ENCODE peak calls at places on chromosomes 3 and 15, in five cellular contexts. I is stomach, O is spleen, Y is BJ, N is NT2/D1. M is an unnamed sample.

GRCh38 chr3:43031490-43032216 is 52.5 kb downstream of the GASK1A start:
- DNase-seq in I (no peak), O (no peak), Y (no peak), N (no peak), M (no peak)

GRCh38 chr3:48137425-48137999 is 50.7 kb downstream of the CDC25A start:
- DNase-seq in I (no peak), O (no peak), Y (no peak), N (no peak), M (no peak)

GRCh38 chr3:141050576-141050912 is 603 bp upstream of the SPSB4 start:
- DNase-seq in I (no peak), O (no peak), Y (no peak), N (no peak), M (no peak)

GRCh38 chr3:51980253-51980652 is 3.1 kb upstream of the ACY1 start:
- DNase-seq in I (no peak), O (no peak), Y (no peak), N (no peak), M (no peak)

GRCh38 chr3:150970665-150971327 is 1.7 kb downstream of the CLRN1 start:
- DNase-seq in I (no peak), O (no peak), Y (peak; percentile 9), N (peak; percentile 43), M (no peak)

GRCh38 chr3:194395767-194396527 is 3.1 kb downstream of the GP5 start:
- DNase-seq in I (no peak), O (peak; percentile 78), Y (no peak), N (no peak), M (no peak)

GRCh38 chr3:163622384-163622783 is 1455.9 kb downstream of the SI start:
- DNase-seq in I (no peak), O (no peak), Y (no peak), N (peak; percentile 30), M (no peak)

GRCh38 chr15:84552896-84553295 is 47.9 kb upstream of the ZSCAN2 start:
- DNase-seq in I (no peak), O (no peak), Y (no peak), N (no peak), M (no peak)

GRCh38 chr15:75348034-75348562 is 1.3 kb downstream of the NEIL1 start:
- DNase-seq in I (no peak), O (no peak), Y (no peak), N (no peak), M (no peak)

GRCh38 chr3:30654269-30654668 is 47.9 kb downstream of the TGFBR2 start:
- DNase-seq in I (no peak), O (no peak), Y (no peak), N (no peak), M (no peak)

GRCh38 chr3:51436998-51437639 is 46.0 kb downstream of the RBM15B start:
- DNase-seq in I (peak; percentile 53), O (no peak), Y (no peak), N (no peak), M (no peak)

GRCh38 chr3:46293991-46294833 is 52.0 kb downstream of the CCR3 start:
- DNase-seq in I (no peak), O (no peak), Y (no peak), N (no peak), M (no peak)

GRCh38 chr3:197256836-197257444 is 41.5 kb downstream of the DLG1 start:
- DNase-seq in I (no peak), O (no peak), Y (peak; percentile 15), N (peak; percentile 32), M (peak; percentile 10)

GRCh38 chr3:177483182-177483967 is 286.1 kb upstream of the TBL1XR1 start:
- DNase-seq in I (no peak), O (no peak), Y (no peak), N (no peak), M (no peak)

GRCh38 chr3:189334064-189334920 is 162.5 kb downstream of the TPRG1 start:
- DNase-seq in I (no peak), O (no peak), Y (no peak), N (no peak), M (no peak)

GRCh38 chr3:70308760-70309159 is 3.7 kb downstream of the MDFIC2 start:
- DNase-seq in I (no peak), O (no peak), Y (no peak), N (peak; percentile 16), M (no peak)

GRCh38 chr3:9316881-9317341 is 45.9 kb upstream of the THUMPD3 start:
- DNase-seq in I (no peak), O (no peak), Y (peak; percentile 36), N (peak; percentile 69), M (peak; percentile 29)

GRCh38 chr15:27679621-27680521 is 419.2 kb downstream of the OCA2 start:
- DNase-seq in I (no peak), O (no peak), Y (no peak), N (peak; percentile 13), M (no peak)

GRCh38 chr3:111236833-111237713 is 165.5 kb downstream of the NECTIN3 start:
- DNase-seq in I (no peak), O (no peak), Y (peak; percentile 28), N (no peak), M (no peak)

GRCh38 chr15:85831415-85832113 is 36.8 kb upstream of the KLHL25 start:
- DNase-seq in I (peak; percentile 70), O (no peak), Y (no peak), N (no peak), M (peak; percentile 62)

GRCh38 chr3:117995795-117996194 is 1038.9 kb downstream of the IGSF11 start:
- DNase-seq in I (no peak), O (no peak), Y (no peak), N (no peak), M (no peak)

GRCh38 chr3:156321934-156322333 is 201.6 kb downstream of the KCNAB1 start:
- DNase-seq in I (no peak), O (no peak), Y (no peak), N (no peak), M (no peak)

GRCh38 chr15:101003076-101003475 is 83.9 kb downstream of the LRRK1 start:
- DNase-seq in I (no peak), O (no peak), Y (no peak), N (no peak), M (no peak)

GRCh38 chr15:73941871-73942635 is 15.8 kb downstream of the LOXL1 start:
- DNase-seq in I (no peak), O (peak; percentile 77), Y (no peak), N (no peak), M (peak; percentile 26)

GRCh38 chr15:57060799-57061198 is 142.4 kb downstream of the TCF12 start:
- DNase-seq in I (no peak), O (no peak), Y (peak; percentile 39), N (no peak), M (no peak)

GRCh38 chr3:152197451-152197850 is 71.3 kb upstream of the MBNL1 start:
- DNase-seq in I (no peak), O (no peak), Y (no peak), N (no peak), M (no peak)

GRCh38 chr3:72569754-72570440 is 278.3 kb downstream of the SHQ1 start:
- DNase-seq in I (no peak), O (no peak), Y (no peak), N (no peak), M (no peak)

GRCh38 chr15:39511000-39511914 is 69.6 kb upstream of the THBS1 start:
- DNase-seq in I (no peak), O (no peak), Y (peak; percentile 56), N (no peak), M (peak; percentile 72)

GRCh38 chr15:39517122-39517855 is 63.6 kb upstream of the THBS1 start:
- DNase-seq in I (no peak), O (no peak), Y (no peak), N (no peak), M (no peak)

GRCh38 chr15:39511915-39512260 is 69.0 kb upstream of the THBS1 start:
- DNase-seq in I (no peak), O (no peak), Y (no peak), N (no peak), M (peak; percentile 61)

GRCh38 chr15:39514933-39515332 is 65.9 kb upstream of the THBS1 start:
- DNase-seq in I (no peak), O (no peak), Y (no peak), N (no peak), M (no peak)

GRCh38 chr15:39515765-39516164 is 65.1 kb upstream of the THBS1 start:
- DNase-seq in I (no peak), O (no peak), Y (no peak), N (no peak), M (no peak)
- H3K27me3 ChIP-seq in I (no peaks in the 10 kb centered on the region), O (no peaks in the 10 kb centered on the region), Y (no peaks in the 10 kb centered on the region), N (no peaks in the 10 kb centered on the region), M (no peaks in the 10 kb centered on the region)

DNA sequence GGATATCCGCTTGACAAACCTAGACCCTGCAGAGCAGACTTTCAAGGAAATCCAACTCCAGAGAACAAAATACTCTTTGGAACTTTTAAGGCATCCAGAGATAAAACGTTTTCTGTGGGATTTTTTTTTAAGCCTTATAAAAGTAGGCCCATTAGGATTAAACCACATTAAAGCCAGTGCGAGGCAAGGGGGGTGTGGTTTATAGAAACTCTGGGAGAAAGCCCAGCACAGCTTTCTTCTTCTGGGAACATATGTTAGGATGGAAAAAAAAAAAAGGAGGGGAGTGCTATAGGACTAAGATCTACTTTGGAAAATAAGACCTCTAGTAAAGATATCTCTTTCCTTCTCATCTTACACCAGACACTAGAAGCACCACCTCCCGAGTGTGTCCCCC is 4.0 kb downstream of the SHOX2 start:
- DNase-seq in I (no peak), O (no peak), Y (no peak), N (no peak), M (no peak)
- H3K27me3 ChIP-seq in I (peaks cover 100% of the 10 kb centered on the region), O (peaks cover 98% of the 10 kb centered on the region), Y (no peaks in the 10 kb centered on the region), N (peaks cover 99% of the 10 kb centered on the region), M (peaks cover 98% of the 10 kb centered on the region)

GRCh38 chr3:123757281-123757940 is 126.7 kb downstream of the MYLK start:
- DNase-seq in I (no peak), O (no peak), Y (no peak), N (no peak), M (peak; percentile 80)

GRCh38 chr3:123762805-123763204 is 121.3 kb downstream of the MYLK start:
- DNase-seq in I (no peak), O (no peak), Y (no peak), N (no peak), M (no peak)

GRCh38 chr3:123758081-123758564 is 126.0 kb downstream of the MYLK start:
- DNase-seq in I (no peak), O (no peak), Y (no peak), N (no peak), M (no peak)

GRCh38 chr3:123760817-123761216 is 123.3 kb downstream of the MYLK start:
- DNase-seq in I (no peak), O (no peak), Y (no peak), N (no peak), M (no peak)

DNA sequence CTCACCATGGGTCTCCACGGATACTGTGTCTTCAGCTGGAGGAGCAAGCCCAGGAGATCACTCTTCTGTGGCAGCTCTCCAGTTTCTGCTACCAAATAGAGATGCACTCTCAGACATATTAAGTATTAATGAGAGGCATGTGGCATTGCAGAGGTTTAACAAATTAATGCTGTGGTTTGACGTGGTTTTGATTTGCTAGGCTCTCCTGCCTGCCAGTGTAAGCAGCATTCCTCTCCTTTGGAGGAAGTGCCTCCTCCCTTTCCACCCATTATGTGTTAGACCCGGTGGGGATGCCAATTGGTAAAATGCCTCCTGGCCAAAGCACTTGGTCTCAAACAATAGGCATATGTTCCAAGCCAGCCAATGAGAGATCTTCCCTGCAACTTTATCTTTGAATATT is 124.8 kb downstream of the MYLK start:
- DNase-seq in I (no peak), O (no peak), Y (peak; percentile 47), N (no peak), M (no peak)
- H3K27me3 ChIP-seq in I (no peaks in the 10 kb centered on the region), O (no peaks in the 10 kb centered on the region), Y (no peaks in the 10 kb centered on the region), N (no peaks in the 10 kb centered on the region), M (no peaks in the 10 kb centered on the region)

DNA sequence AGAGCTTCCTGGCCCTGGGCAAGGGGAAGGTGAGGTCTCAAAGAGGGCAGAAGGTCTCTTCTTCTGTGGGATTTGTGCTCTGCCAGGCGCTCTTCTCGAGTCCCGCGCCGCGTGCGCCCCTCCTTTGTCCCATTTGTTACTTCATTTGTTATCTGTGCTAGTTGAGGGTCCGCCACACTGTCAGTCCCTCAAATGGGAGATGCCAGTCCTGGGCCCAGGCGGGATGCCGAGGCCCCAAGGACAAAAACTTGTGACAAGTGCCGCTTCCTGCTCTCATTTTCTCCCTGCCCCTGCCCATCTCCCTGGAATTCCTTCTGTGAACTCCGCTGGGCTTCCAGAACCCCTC is 1.5 kb downstream of the ST8SIA2 start:
- DNase-seq in I (no peak), O (no peak), Y (no peak), N (no peak), M (no peak)
- H3K27me3 ChIP-seq in I (peaks cover 78% of the 10 kb centered on the region), O (peaks cover 61% of the 10 kb centered on the region), Y (peaks cover 15% of the 10 kb centered on the region), N (peaks cover 36% of the 10 kb centered on the region), M (peaks cover 54% of the 10 kb centered on the region)